ENCODE peak calls at places on chromosomes 13 and 19, in six cellular contexts. T, S, U, O, H and R are unnamed samples.

GRCh38 chr19:56111601-56112312 is 9.3 kb downstream of the ZNF787 start:
- DNase-seq in T (no peak), S (peak; percentile 53), U (peak; percentile 79), O (peak; percentile 94), H (peak; percentile 80), R (no peak)

GRCh38 chr19:14441041-14441938 is 8.2 kb downstream of the PKN1 start:
- DNase-seq in T (no peak), S (no peak), U (no peak), O (peak; percentile 76), H (no peak), R (no peak)

GRCh38 chr19:58366576-58367430 is 4.3 kb upstream of the ZNF497 start:
- DNase-seq in T (no peak), S (peak; percentile 51), U (no peak), O (no peak), H (no peak), R (no peak)

GRCh38 chr13:98664047-98664446 is 87.1 kb upstream of the STK24 start:
- DNase-seq in T (no peak), S (no peak), U (peak; percentile 66), O (no peak), H (no peak), R (no peak)

GRCh38 chr19:42247631-42248199 is 5.3 kb upstream of the GSK3A start:
- DNase-seq in T (no peak), S (no peak), U (no peak), O (no peak), H (no peak), R (no peak)

GRCh38 chr13:103354189-103354588 is 288.0 kb upstream of the SLC10A2 start:
- DNase-seq in T (no peak), S (no peak), U (no peak), O (no peak), H (no peak), R (no peak)

GRCh38 chr13:21046203-21046602 is 15.2 kb downstream of the LATS2 start:
- DNase-seq in T (no peak), S (no peak), U (no peak), O (no peak), H (no peak), R (no peak)

GRCh38 chr19:3389876-3390361 is 23.5 kb downstream of the NFIC start:
- DNase-seq in T (no peak), S (peak; percentile 62), U (no peak), O (no peak), H (no peak), R (peak; percentile 62)

GRCh38 chr13:111431241-111431640 is 110.8 kb downstream of the TEX29 start:
- DNase-seq in T (no peak), S (no peak), U (no peak), O (no peak), H (no peak), R (no peak)

GRCh38 chr13:25771641-25772478 is 280.0 kb downstream of the SHISA2 start:
- DNase-seq in T (no peak), S (peak; percentile 17), U (no peak), O (no peak), H (no peak), R (no peak)

GRCh38 chr13:106336663-106337062 is 198.8 kb downstream of the EFNB2 start:
- DNase-seq in T (no peak), S (no peak), U (no peak), O (no peak), H (no peak), R (no peak)

GRCh38 chr13:103140001-103140671 is 73.9 kb upstream of the SLC10A2 start:
- DNase-seq in T (peak; percentile 4), S (peak; percentile 85), U (no peak), O (no peak), H (no peak), R (no peak)

DNA sequence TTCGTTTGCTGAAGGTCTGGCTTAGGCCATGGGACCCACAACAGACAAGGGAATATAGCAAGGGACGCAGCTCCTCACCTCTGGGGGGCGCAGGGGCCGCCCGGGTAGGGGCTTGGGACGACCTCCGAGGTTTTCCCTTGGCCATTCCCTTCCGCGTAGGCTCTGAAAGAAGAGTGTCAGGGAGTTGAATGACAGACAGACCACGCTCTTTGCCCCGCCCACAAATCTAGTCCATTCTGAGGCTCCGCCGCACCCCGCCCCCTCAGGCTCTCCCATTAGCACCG is 11.4 kb upstream of the ZNF414 start:
- DNase-seq in T (no peak), S (no peak), U (no peak), O (no peak), H (no peak), R (no peak)
- TF ChIP-seq CTCF in T (no peak), S (peak; percentile 72), U (peak; percentile 43), O (no peak), H (peak; percentile 13), R (peak; percentile 48)

DNA sequence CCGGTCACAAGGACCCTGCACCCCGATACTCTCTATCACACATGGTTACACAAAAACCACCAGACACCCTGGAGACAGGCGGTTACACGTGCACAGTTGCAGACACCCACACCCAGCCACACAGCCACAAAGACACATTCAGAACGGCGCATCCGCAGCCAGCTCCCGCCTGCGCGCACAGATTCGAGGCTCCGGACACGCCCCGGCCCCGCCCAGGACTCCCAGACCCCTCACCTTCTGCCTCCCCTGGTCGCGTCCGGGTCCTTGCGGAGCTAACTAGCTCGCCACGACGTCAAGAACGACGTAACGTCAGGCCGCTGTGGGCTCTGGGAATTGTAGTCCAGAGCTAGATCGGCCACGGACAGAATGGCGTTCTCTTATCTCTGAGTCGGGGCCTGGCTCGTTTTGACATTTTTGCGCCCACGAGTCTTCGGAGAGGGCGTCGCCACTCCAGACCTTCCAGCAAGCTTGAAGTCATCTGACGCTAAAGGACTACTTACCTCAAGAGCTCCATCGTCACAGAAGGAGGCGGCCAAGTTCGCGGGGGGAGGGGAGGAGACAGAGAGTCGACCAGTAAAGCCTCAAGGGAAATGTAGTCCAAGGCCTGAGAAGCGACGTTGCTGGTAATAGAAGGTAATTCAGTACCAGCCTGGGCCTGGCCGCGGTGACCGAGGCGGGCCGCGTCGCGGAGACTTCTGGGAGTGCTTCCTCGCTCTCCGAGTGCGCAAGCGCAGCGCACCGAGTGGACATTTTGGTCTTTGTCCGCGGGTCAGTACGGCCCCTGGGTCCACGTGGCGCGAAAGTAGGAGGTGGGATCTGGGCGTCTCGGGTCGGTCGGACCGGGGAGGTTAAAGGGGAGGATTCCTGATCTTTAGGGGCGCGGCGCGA is at the start of the genes ZNF146 and ZNF565:
- DNase-seq in T (peak; percentile 100), S (peak; percentile 100), U (peak; percentile 98), O (peak; percentile 99), H (peak; percentile 97), R (peak; percentile 96)
- TF ChIP-seq CTCF in T (no peak), S (no peak), U (no peak), O (peak; percentile 53), H (no peak), R (no peak)

GRCh38 chr19:2087621-2088100 is 8.5 kb downstream of the MOB3A start:
- DNase-seq in T (no peak), S (no peak), U (no peak), O (peak; percentile 88), H (no peak), R (no peak)
- TF ChIP-seq CTCF in T (no peak), S (no peak), U (no peak), O (no peak), H (no peak), R (no peak)

DNA sequence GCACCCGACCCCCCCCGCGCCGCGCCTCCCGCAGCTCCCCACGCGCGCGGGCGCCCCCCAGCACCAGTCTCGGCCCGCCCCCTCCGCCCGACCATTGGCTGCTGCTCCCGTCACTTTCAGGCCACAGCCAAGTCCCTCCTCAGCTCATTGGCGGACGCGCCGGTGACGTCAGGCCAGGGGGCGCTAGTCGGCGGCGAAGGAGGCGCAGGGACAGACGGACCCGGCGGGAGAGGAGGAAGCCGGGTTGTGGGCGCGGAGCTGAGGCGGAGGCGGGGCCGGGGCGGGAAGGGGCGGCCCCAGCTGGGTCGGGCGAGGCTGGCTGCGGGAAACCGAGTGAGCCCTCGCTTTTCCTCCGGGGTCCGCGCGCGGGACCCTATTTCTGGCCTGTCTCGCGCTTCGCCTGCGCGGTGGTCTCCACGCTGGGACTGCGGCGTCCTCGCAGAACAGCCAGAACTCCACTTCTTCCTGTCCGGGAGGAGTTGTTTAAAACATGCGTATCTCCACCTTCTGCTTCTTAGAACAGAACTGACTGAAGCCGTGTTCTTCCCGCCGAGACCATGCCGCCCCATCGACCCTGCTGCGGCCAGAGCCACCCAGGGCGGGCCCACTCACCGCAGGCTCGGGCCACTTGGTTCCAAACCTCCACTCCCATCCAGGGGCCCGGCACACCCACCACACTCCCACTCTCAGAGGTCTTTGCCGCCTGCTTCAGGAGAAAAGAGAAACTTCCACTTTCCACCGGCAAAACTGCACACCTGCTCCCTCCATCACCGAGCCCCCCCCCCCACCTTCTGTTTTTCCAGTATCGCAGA is 459 bp upstream of the TMTC4 start:
- DNase-seq in T (peak; percentile 89), S (peak; percentile 98), U (peak; percentile 100), O (peak; percentile 100), H (peak; percentile 100), R (peak; percentile 100)
- TF ChIP-seq CTCF in T (no peak), S (no peak), U (peak; percentile 65), O (peak; percentile 60), H (no peak), R (no peak)

GRCh38 chr19:29748996-29749395 is 33.9 kb upstream of the C19orf12 start:
- DNase-seq in T (no peak), S (no peak), U (no peak), O (no peak), H (no peak), R (no peak)

GRCh38 chr19:29741776-29742175 is 26.7 kb upstream of the C19orf12 start:
- DNase-seq in T (no peak), S (no peak), U (no peak), O (no peak), H (no peak), R (no peak)

GRCh38 chr19:29741226-29741625 is 26.2 kb upstream of the C19orf12 start:
- DNase-seq in T (no peak), S (no peak), U (no peak), O (no peak), H (no peak), R (no peak)

GRCh38 chr19:29743681-29744080 is 28.6 kb upstream of the C19orf12 start:
- DNase-seq in T (no peak), S (no peak), U (no peak), O (no peak), H (no peak), R (no peak)

DNA sequence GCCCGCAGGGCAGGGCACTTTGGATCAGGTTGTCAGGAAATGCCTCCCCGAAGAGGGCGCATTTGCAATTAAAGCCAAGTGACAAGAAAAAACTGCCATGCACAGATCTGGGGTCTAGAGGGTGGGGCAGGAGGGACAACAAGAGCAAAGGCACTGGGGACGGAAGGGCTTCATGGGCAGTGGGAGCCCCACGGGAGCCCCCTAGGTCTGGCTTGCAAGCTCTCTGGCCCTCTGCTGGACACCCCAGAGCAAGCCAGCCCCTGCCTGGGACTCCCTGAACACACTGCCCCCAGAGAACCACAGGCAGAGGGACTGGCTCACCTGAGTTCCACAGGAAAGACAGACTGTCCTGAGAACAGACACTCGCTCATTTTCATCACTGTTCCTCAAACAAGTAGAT is 30.2 kb upstream of the C19orf12 start:
- DNase-seq in T (no peak), S (peak; percentile 74), U (no peak), O (peak; percentile 47), H (no peak), R (peak; percentile 34)
- TF ChIP-seq CTCF in T (peak; percentile 30), S (peak; percentile 51), U (no peak), O (no peak), H (no peak), R (peak; percentile 19)

GRCh38 chr19:37869766-37870340 is 36.5 kb downstream of the WDR87 start:
- DNase-seq in T (no peak), S (no peak), U (no peak), O (no peak), H (no peak), R (no peak)

GRCh38 chr19:37872383-37872782 is 34.0 kb downstream of the WDR87 start:
- DNase-seq in T (no peak), S (no peak), U (no peak), O (no peak), H (no peak), R (no peak)

GRCh38 chr19:37867831-37868230 is 38.6 kb downstream of the WDR87 start:
- DNase-seq in T (no peak), S (no peak), U (no peak), O (no peak), H (no peak), R (no peak)
- TF ChIP-seq CTCF in T (no peak), S (no peak), U (no peak), O (no peak), H (no peak), R (no peak)